ENCODE peak calls at places on chromosomes 16 and 17, in nine cellular contexts. K is lung, G is fibroblast of lung, M is foreskin fibroblast, P is colonic mucosa, L is suprapubic skin, C is heart right ventricle, O is fibroblast of mammary gland, Q is endodermal cell. R is an unnamed sample.

GRCh38 chr17:70006159-70006558 is 68.9 kb upstream of the KCNJ16 start:
- DNase-seq in K (no peak), G (peak; percentile 12), M (peak; percentile 44), P (no peak), L (no peak), C (no peak), O (peak; percentile 25), Q (no peak), R (no peak)

GRCh38 chr16:66958857-66959644 is 2.0 kb upstream of the CES3 start:
- DNase-seq in K (no peak), G (no peak), M (no peak), P (no peak), L (no peak), C (no peak), O (no peak), Q (no peak), R (no peak)

GRCh38 chr17:73191443-73192218 is 1.2 kb upstream of the COG1 start:
- DNase-seq in K (peak; percentile 61), G (peak; percentile 73), M (peak; percentile 84), P (peak; percentile 84), L (no peak), C (peak; percentile 55), O (peak; percentile 72), Q (peak; percentile 95), R (no peak)

GRCh38 chr16:27489421-27489820 is 60.3 kb downstream of the GTF3C1 start:
- DNase-seq in K (no peak), G (no peak), M (no peak), P (no peak), L (no peak), C (no peak), O (no peak), Q (no peak), R (no peak)

GRCh38 chr16:66358231-66358630 is 8.3 kb upstream of the CDH5 start:
- DNase-seq in K (no peak), G (no peak), M (no peak), P (no peak), L (no peak), C (no peak), O (no peak), Q (no peak), R (no peak)

GRCh38 chr17:58269557-58270291 is 11.0 kb downstream of the MPO start:
- DNase-seq in K (no peak), G (no peak), M (no peak), P (no peak), L (no peak), C (no peak), O (no peak), Q (peak; percentile 31), R (no peak)

GRCh38 chr17:3033741-3034577 is 29.4 kb downstream of the OR1D5 start:
- DNase-seq in K (no peak), G (no peak), M (no peak), P (no peak), L (no peak), C (no peak), O (no peak), Q (peak; percentile 36), R (peak; percentile 28)

GRCh38 chr17:14464741-14465140 is 163.9 kb downstream of the HS3ST3B1 start:
- DNase-seq in K (no peak), G (peak; percentile 77), M (peak; percentile 88), P (no peak), L (no peak), C (no peak), O (peak; percentile 58), Q (no peak), R (no peak)

GRCh38 chr17:19486351-19487008 is 47.2 kb upstream of the SLC47A1 start:
- DNase-seq in K (no peak), G (no peak), M (no peak), P (no peak), L (no peak), C (no peak), O (no peak), Q (no peak), R (no peak)

GRCh38 chr17:27494192-27495091 is 38.2 kb downstream of the KSR1 start:
- DNase-seq in K (peak; percentile 83), G (peak; percentile 74), M (peak; percentile 34), P (peak; percentile 93), L (peak; percentile 91), C (peak; percentile 63), O (peak; percentile 24), Q (peak; percentile 84), R (peak; percentile 94)

GRCh38 chr16:89330177-89330856 is 112.8 kb downstream of the ZNF778 start:
- DNase-seq in K (no peak), G (no peak), M (no peak), P (no peak), L (no peak), C (no peak), O (peak; percentile 55), Q (peak; percentile 75), R (no peak)

GRCh38 chr16:5042574-5043171 is 8.9 kb upstream of the NAGPA start:
- DNase-seq in K (no peak), G (no peak), M (peak; percentile 61), P (no peak), L (no peak), C (no peak), O (peak; percentile 49), Q (peak; percentile 70), R (no peak)
- H3K4me3 ChIP-seq in K (no peak overlapping the region), G (no peak overlapping the region), M (no peak overlapping the region), P (no peak overlapping the region), L (no peak overlapping the region), C (no peak overlapping the region), O (no peak overlapping the region), Q (no peak overlapping the region), R (no peak overlapping the region)

DNA sequence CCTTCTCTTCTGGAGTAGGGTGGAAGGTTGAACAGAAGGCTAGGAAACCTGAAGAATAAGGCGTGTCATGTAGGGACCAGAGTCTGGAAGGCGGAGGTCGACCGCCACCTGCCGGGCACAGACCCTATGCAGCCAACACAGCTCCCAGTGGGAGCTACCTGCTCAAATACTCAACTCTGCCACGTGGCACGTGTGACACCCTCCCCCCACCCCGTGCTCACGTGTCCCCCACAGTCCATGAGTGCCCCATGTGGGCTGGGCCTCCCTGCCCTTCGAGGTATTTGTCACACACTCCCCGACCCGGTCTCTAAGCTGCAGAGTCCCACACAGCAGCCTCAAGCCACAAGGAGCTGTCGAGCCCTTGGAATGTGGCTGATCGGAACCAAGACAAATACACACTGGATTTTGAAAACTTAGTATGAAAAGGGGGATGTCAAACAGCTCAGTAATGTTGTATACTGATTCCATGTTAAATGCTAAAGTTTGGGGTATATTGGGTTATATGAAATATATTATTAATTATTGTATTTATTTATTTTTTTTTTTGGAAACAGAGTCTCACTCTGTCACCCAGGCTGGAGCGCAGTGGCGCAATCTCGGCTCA is 11.7 kb downstream of the HID1 start:
- DNase-seq in K (peak; percentile 62), G (peak; percentile 38), M (peak; percentile 33), P (peak; percentile 73), L (no peak), C (no peak), O (peak; percentile 15), Q (peak; percentile 96), R (no peak)
- TF ChIP-seq CTCF in K (no peak), G (peak; percentile 21), M (peak; percentile 33), P (no peak), L (peak; percentile 35), C (peak; percentile 25), O (no peak), Q (peak; percentile 85), R (no peak)

GRCh38 chr17:45675012-45675411 is 109.1 kb upstream of the CRHR1 start:
- DNase-seq in K (peak; percentile 41), G (no peak), M (no peak), P (no peak), L (no peak), C (no peak), O (no peak), Q (no peak), R (no peak)
- H3K4me3 ChIP-seq in K (no peak overlapping the region), G (no peak overlapping the region), M (no peak overlapping the region), P (no peak overlapping the region), L (no peak overlapping the region), C (no peak overlapping the region), O (no peak overlapping the region), Q (no peak overlapping the region), R (no peak overlapping the region)

GRCh38 chr16:85799497-85800320 is at the start of the genes COX4I1 and EMC8:
- DNase-seq in K (peak; percentile 95), G (peak; percentile 94), M (peak; percentile 98), P (peak; percentile 97), L (peak; percentile 96), C (peak; percentile 96), O (peak; percentile 91), Q (peak; percentile 98), R (peak; percentile 95)
- TF ChIP-seq CTCF in K (no peak), G (no peak), M (no peak), P (no peak), L (no peak), C (no peak), O (no peak), Q (no peak), R (no peak)

GRCh38 chr16:85755929-85756768 is 5.3 kb upstream of the C16orf74 start:
- DNase-seq in K (no peak), G (peak; percentile 27), M (peak; percentile 54), P (no peak), L (no peak), C (no peak), O (peak; percentile 30), Q (peak; percentile 55), R (no peak)
- H3K4me3 ChIP-seq in K (no peak overlapping the region), G (no peak overlapping the region), M (no peak overlapping the region), P (no peak overlapping the region), L (no peak overlapping the region), C (no peak overlapping the region), O (no peak overlapping the region), Q (no peak overlapping the region), R (no peak overlapping the region)

GRCh38 chr17:81832608-81833159 is 407 bp downstream of the MCRIP1 start:
- DNase-seq in K (no peak), G (no peak), M (peak; percentile 66), P (peak; percentile 40), L (no peak), C (no peak), O (peak; percentile 21), Q (no peak), R (peak; percentile 81)

GRCh38 chr17:81833921-81834830 is 674 bp downstream of the PPP1R27 start:
- DNase-seq in K (no peak), G (no peak), M (no peak), P (no peak), L (no peak), C (no peak), O (no peak), Q (no peak), R (no peak)

GRCh38 chr17:81833160-81833920 is at the start of gene MCRIP1:
- DNase-seq in K (peak; percentile 94), G (peak; percentile 92), M (peak; percentile 99), P (peak; percentile 94), L (peak; percentile 97), C (peak; percentile 97), O (peak; percentile 87), Q (peak; percentile 99), R (peak; percentile 96)

GRCh38 chr17:81831563-81831956 is 1.5 kb downstream of the MCRIP1 start:
- DNase-seq in K (no peak), G (no peak), M (no peak), P (no peak), L (no peak), C (no peak), O (no peak), Q (no peak), R (no peak)

DNA sequence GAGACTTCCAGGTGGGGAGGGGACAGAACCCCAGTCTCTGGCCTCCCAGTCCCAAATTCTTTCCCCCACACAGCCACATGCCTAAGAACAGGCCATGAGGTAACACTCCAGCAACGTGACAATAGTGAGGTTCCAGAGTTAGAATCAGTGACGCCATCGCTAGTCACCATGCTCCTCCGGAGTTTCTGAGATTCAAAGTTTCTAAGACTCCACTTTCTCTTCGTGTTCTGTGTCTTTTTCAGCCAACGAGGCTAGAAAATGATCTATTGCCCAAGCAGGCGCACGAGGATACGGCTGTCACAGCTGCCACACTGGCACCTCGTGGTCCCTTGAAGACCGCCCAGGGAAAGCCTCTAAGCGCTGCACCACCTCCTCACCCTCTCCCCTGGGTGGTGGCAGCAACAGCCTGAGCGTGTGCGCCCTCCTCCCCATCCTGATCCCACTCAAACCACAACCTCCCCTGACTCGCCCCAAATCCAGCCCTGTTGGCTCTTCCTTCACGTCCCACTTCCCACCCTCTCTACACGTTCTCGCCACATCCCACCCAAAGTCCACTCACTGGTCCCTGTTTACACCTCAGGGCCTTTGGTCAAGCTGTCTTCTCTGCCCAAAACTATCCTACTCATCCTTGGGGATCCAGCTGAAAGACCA is 1.0 kb downstream of the MCRIP1 start:
- DNase-seq in K (no peak), G (no peak), M (peak; percentile 79), P (no peak), L (no peak), C (no peak), O (peak; percentile 73), Q (no peak), R (no peak)
- TF ChIP-seq CTCF in K (no peak), G (no peak), M (no peak), P (no peak), L (no peak), C (no peak), O (no peak), Q (no peak), R (no peak)

R was measured in coronary artery.